ENCODE peak calls at places on chromosome 6, in eight cellular contexts. C is cardiac fibroblast; H is astrocyte of the spinal cord; U is AG08395; T is central memory CD8-positive, alpha-beta T cell; E is NCI-H1092 treated with DMSO at 0.1 percent for 48 hours; R is testis; W is HCT116. K is an unnamed sample.

GRCh38 chr6:157092736-157093135 is 230.6 kb downstream of the TMEM242 start:
- DNase-seq in T (no peak), R (no peak), W (no peak), C (peak), E (peak), H (no peak), U (no peak), K (no peak)

GRCh38 chr6:4962905-4963304 is 40.9 kb downstream of the RPP40 start:
- DNase-seq in R (no peak), U (no peak), W (no peak), H (no peak), C (no peak), E (no peak), T (no peak), K (no peak)

GRCh38 chr6:101208152-101208551 is 185.4 kb upstream of the GRIK2 start:
- DNase-seq in E (no peak), H (no peak), W (no peak), R (no peak), C (no peak), T (no peak), U (no peak), K (no peak)

GRCh38 chr6:37059344-37060194 is 54.1 kb downstream of the FGD2 start:
- DNase-seq in W (peak), E (peak), R (peak), U (peak), C (peak), T (no peak), H (peak), K (no peak)

GRCh38 chr6:69852706-69853105 is 13.7 kb upstream of the COL19A1 start:
- DNase-seq in C (no peak), U (no peak), H (no peak), R (no peak), W (no peak), E (no peak), T (no peak), K (no peak)

GRCh38 chr6:148064406-148065134 is 278.1 kb upstream of the SASH1 start:
- DNase-seq in H (no peak), C (peak), E (no peak), R (peak), W (no peak), T (no peak), U (no peak), K (no peak)

GRCh38 chr6:4776493-4776966 is 326 bp downstream of the CDYL start:
- DNase-seq in E (peak), T (no peak), C (no peak), U (no peak), H (peak), R (peak), W (no peak), K (no peak)

GRCh38 chr6:17365961-17366360 is 27.4 kb upstream of the CAP2 start:
- DNase-seq in T (no peak), C (no peak), R (no peak), H (no peak), U (no peak), W (no peak), E (no peak), K (no peak)

GRCh38 chr6:162726997-162727346 is 594 bp downstream of the PRKN start:
- DNase-seq in U (peak), R (peak), T (no peak), E (peak), C (peak), W (no peak), H (peak), K (peak)

GRCh38 chr6:31401403-31401802 is 2.0 kb upstream of the MICA start:
- DNase-seq in W (peak), H (peak), U (no peak), R (peak), T (no peak), E (no peak), C (peak), K (peak)

GRCh38 chr6:146770965-146771735 is 172.4 kb downstream of the ADGB start:
- DNase-seq in W (no peak), E (no peak), U (peak), R (peak), H (no peak), T (no peak), C (no peak), K (no peak)

GRCh38 chr6:86856937-86857563 is 80.3 kb upstream of the HTR1E start:
- DNase-seq in W (peak), U (peak), R (peak), C (peak), H (peak), E (no peak), T (no peak), K (peak)

GRCh38 chr6:38640216-38640909 is 634 bp upstream of the BTBD9 start:
- DNase-seq in T (no peak), E (no peak), R (peak), W (no peak), U (no peak), H (no peak), C (peak), K (no peak)

GRCh38 chr6:54427396-54427910 is 119.2 kb downstream of the TINAG start:
- DNase-seq in W (no peak), H (no peak), U (no peak), E (no peak), C (peak), T (no peak), R (no peak), K (no peak)

GRCh38 chr6:17297261-17298080 is 16.3 kb downstream of the RBM24 start:
- DNase-seq in R (no peak), E (no peak), W (no peak), T (no peak), C (no peak), H (peak), U (no peak), K (no peak)

GRCh38 chr6:23228439-23229024 is 659.2 kb downstream of the HDGFL1 start:
- DNase-seq in H (no peak), U (no peak), T (no peak), W (no peak), C (no peak), R (no peak), E (no peak), K (peak)

GRCh38 chr6:87420360-87420759 is 12.6 kb downstream of the CFAP206 start:
- DNase-seq in W (no peak), C (no peak), H (no peak), U (no peak), R (no peak), T (no peak), E (no peak), K (no peak)

GRCh38 chr6:154528286-154528915 is 17.9 kb upstream of the CNKSR3 start:
- DNase-seq in T (no peak), C (no peak), U (no peak), H (no peak), W (no peak), R (no peak), E (no peak), K (no peak)

GRCh38 chr6:130189691-130190459 is 32.9 kb downstream of the SAMD3 start:
- DNase-seq in H (no peak), R (no peak), E (no peak), W (no peak), U (no peak), C (no peak), T (no peak), K (no peak)

GRCh38 chr6:56988145-56988544 is 33.2 kb downstream of the BEND6 start:
- DNase-seq in C (no peak), W (no peak), E (no peak), U (no peak), H (no peak), T (no peak), R (no peak), K (no peak)

GRCh38 chr6:82488403-82488802 is 124.8 kb downstream of the TPBG start:
- DNase-seq in R (no peak), E (no peak), U (no peak), H (no peak), C (no peak), T (no peak), W (no peak), K (no peak)

GRCh38 chr6:106300944-106301343 is 24.6 kb downstream of the ATG5 start:
- DNase-seq in R (no peak), T (no peak), C (peak), U (peak), E (no peak), H (peak), W (no peak), K (peak)

GRCh38 chr6:149884215-149884614 is 13.7 kb downstream of the RAET1E start:
- DNase-seq in W (no peak), R (peak), U (no peak), E (no peak), C (peak), H (no peak), T (no peak), K (no peak)

GRCh38 chr6:157561929-157562810 is 181.2 kb downstream of the ZDHHC14 start:
- DNase-seq in C (no peak), E (no peak), R (no peak), W (no peak), T (no peak), H (no peak), U (no peak), K (peak)

GRCh38 chr6:8820313-8820712 is 385.0 kb upstream of the SLC35B3 start:
- DNase-seq in T (no peak), H (no peak), U (no peak), R (no peak), E (no peak), C (no peak), W (no peak), K (no peak)

GRCh38 chr6:160477901-160478300 is 129.7 kb downstream of the SLC22A3 start:
- DNase-seq in U (peak), T (no peak), R (no peak), W (no peak), H (no peak), E (no peak), C (no peak), K (no peak)

GRCh38 chr6:113381232-113381631 is 475.9 kb upstream of the MARCKS start:
- DNase-seq in U (no peak), W (no peak), T (no peak), R (no peak), C (peak), E (no peak), H (no peak), K (no peak)

GRCh38 chr6:126134491-126134890 is 148.2 kb downstream of the TRMT11 start:
- DNase-seq in H (no peak), C (no peak), T (no peak), W (no peak), E (no peak), U (no peak), R (no peak), K (no peak)